ENCODE peak calls at places on chromosomes 16 and 17, in nine cellular contexts. Z, B, T, C, L, V, M, D and X are unnamed samples.

GRCh38 chr17:4807534-4808377 is 804 bp downstream of the PLD2 start:
- DNase-seq in Z (no peak), B (no peak), T (no peak), C (no peak), L (no peak), V (no peak), M (no peak), D (peak; percentile 38), X (no peak)

GRCh38 chr17:36755586-36755985 is 154.2 kb downstream of the MRM1 start:
- DNase-seq in Z (no peak), B (no peak), T (peak; percentile 70), C (no peak), L (no peak), V (no peak), M (no peak), D (peak; percentile 22), X (no peak)

GRCh38 chr17:34306466-34306865 is 12.8 kb upstream of the CCL8 start:
- DNase-seq in Z (peak; percentile 59), B (peak; percentile 48), T (peak; percentile 35), C (peak; percentile 29), L (no peak), V (no peak), M (peak; percentile 75), D (peak; percentile 37), X (peak; percentile 74)

GRCh38 chr17:82239401-82239925 is 10.6 kb downstream of the SLC16A3 start:
- DNase-seq in Z (no peak), B (no peak), T (no peak), C (no peak), L (no peak), V (no peak), M (no peak), D (no peak), X (no peak)

GRCh38 chr16:21656795-21657768 is 4.7 kb upstream of the IGSF6 start:
- DNase-seq in Z (no peak), B (peak; percentile 34), T (peak; percentile 78), C (peak; percentile 69), L (no peak), V (no peak), M (peak; percentile 63), D (peak; percentile 70), X (peak; percentile 45)

GRCh38 chr17:76554131-76554530 is 14.3 kb downstream of the PRCD start:
- DNase-seq in Z (no peak), B (no peak), T (no peak), C (no peak), L (no peak), V (no peak), M (no peak), D (no peak), X (no peak)

GRCh38 chr17:6070895-6071511 is 824 bp downstream of the WSCD1 start:
- DNase-seq in Z (no peak), B (peak; percentile 29), T (peak; percentile 48), C (no peak), L (no peak), V (no peak), M (peak; percentile 4), D (peak; percentile 32), X (no peak)

GRCh38 chr17:43171761-43172487 is 910 bp downstream of the NBR1 start:
- DNase-seq in Z (peak; percentile 87), B (peak; percentile 67), T (peak; percentile 8), C (peak; percentile 84), L (peak; percentile 59), V (peak; percentile 61), M (peak; percentile 98), D (peak; percentile 84), X (peak; percentile 84)

GRCh38 chr16:78140818-78141466 is 41.5 kb downstream of the WWOX start:
- DNase-seq in Z (no peak), B (no peak), T (no peak), C (no peak), L (no peak), V (no peak), M (no peak), D (no peak), X (no peak)

GRCh38 chr16:89890200-89890599 is 16.8 kb downstream of the TCF25 start:
- DNase-seq in Z (no peak), B (no peak), T (no peak), C (no peak), L (no peak), V (no peak), M (no peak), D (no peak), X (no peak)

GRCh38 chr17:36608794-36609497 is 7.6 kb downstream of the MRM1 start:
- DNase-seq in Z (no peak), B (no peak), T (peak; percentile 69), C (peak; percentile 54), L (peak; percentile 20), V (no peak), M (peak; percentile 65), D (peak; percentile 66), X (peak; percentile 41)

GRCh38 chr16:741986-742629 is 1.3 kb upstream of the CIAO3 start:
- DNase-seq in Z (no peak), B (no peak), T (no peak), C (no peak), L (peak; percentile 3), V (no peak), M (no peak), D (no peak), X (no peak)

GRCh38 chr17:4332296-4332970 is 34.0 kb downstream of the UBE2G1 start:
- DNase-seq in Z (no peak), B (no peak), T (peak; percentile 33), C (peak; percentile 55), L (no peak), V (no peak), M (no peak), D (peak; percentile 6), X (no peak)

GRCh38 chr17:80068301-80069160 is 32.1 kb downstream of the CCDC40 start:
- DNase-seq in Z (no peak), B (peak; percentile 32), T (no peak), C (no peak), L (peak; percentile 41), V (peak; percentile 41), M (peak; percentile 8), D (peak; percentile 46), X (no peak)

GRCh38 chr17:72591500-72592241 is 470.9 kb downstream of the SOX9 start:
- DNase-seq in Z (no peak), B (no peak), T (peak; percentile 79), C (no peak), L (no peak), V (no peak), M (no peak), D (peak; percentile 52), X (no peak)

GRCh38 chr16:57462209-57462977 is at the start of gene POLR2C:
- DNase-seq in Z (peak; percentile 31), B (peak; percentile 89), T (peak; percentile 92), C (peak; percentile 81), L (peak; percentile 87), V (peak; percentile 86), M (peak; percentile 86), D (peak; percentile 93), X (peak; percentile 68)

GRCh38 chr17:4307179-4307930 is 43.6 kb upstream of the ANKFY1 start:
- DNase-seq in Z (no peak), B (no peak), T (no peak), C (no peak), L (no peak), V (no peak), M (no peak), D (no peak), X (no peak)

GRCh38 chr17:43169561-43170139 is 1.4 kb upstream of the NBR1 start:
- DNase-seq in Z (no peak), B (peak; percentile 27), T (peak; percentile 56), C (peak; percentile 32), L (peak; percentile 15), V (peak; percentile 29), M (peak; percentile 44), D (peak; percentile 65), X (no peak)

GRCh38 chr16:1125471-1125870 is 27.4 kb upstream of the CACNA1H start:
- DNase-seq in Z (no peak), B (no peak), T (peak; percentile 47), C (peak; percentile 16), L (no peak), V (no peak), M (peak; percentile 6), D (peak; percentile 56), X (no peak)

GRCh38 chr16:82603784-82604411 is 22.9 kb upstream of the CDH13 start:
- DNase-seq in Z (peak; percentile 40), B (peak; percentile 58), T (peak; percentile 72), C (peak; percentile 49), L (peak; percentile 52), V (peak; percentile 39), M (peak; percentile 72), D (peak; percentile 73), X (peak; percentile 45)
- TF ChIP-seq CTCF in Z (peak; percentile 87), B (peak; percentile 83), T (peak; percentile 60), C (peak; percentile 71), L (peak; percentile 62), V (peak; percentile 76), M (peak; percentile 83), D (peak; percentile 72), X (peak; percentile 83)

DNA sequence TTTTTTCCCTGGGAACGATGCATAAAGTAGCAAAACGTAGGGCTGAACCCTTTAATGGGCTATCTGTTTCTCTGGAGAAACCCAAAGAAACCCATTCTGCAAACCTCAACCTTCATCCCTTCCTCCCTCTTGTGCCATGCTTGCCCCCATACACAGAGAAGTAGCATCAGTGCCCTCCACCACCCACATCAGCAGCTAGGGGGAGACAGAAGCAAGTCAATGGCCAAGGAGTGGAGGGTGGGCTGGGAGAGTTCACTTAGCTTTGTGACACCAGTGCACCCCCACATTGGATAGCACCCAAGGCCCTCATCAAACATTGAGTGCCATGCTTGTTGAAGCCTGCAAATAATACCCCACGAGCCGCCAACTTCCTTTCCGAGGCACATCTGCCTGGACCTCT is 282.4 kb downstream of the ABCC12 start:
- DNase-seq in Z (no peak), B (no peak), T (no peak), C (no peak), L (no peak), V (no peak), M (no peak), D (no peak), X (no peak)
- TF ChIP-seq CTCF in Z (peak; percentile 36), B (no peak), T (peak; percentile 47), C (no peak), L (no peak), V (no peak), M (peak; percentile 32), D (no peak), X (no peak)

DNA sequence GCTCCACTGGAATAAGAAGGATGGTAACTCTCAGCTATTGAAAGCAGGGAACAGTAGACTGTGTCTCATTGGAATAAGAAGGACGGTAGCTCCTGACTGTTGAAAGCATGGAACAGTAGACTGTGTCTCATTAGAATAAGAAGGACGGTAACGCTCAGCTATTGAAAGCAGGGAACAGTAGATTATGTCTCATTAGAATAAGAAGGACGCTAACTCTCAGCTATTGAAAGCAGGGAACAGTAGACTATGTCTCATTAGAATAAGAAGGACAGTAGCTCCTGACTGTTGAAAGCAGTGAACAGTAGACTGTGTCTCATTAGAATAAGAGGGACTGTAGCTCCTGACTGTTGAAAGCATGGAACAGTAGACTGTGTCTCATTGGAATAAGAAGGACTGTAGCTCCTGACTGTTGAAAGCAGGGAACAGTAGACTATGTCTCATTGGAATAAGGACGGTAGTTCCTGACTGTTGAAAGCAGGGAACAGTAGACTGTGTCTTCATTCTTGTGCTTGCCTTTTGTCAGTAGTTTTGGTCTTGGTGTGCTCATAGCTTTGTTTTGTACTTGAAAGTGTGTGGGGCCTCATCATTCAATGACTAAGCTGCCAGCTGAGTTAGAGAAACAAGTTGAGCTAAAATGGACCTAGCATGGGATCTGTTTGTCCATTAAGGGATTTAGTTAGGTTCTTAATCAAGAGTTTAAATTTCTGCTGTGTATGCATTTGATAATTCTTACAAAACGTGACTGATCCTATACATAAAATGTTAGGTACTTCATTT is 58.5 kb downstream of the BANP start:
- DNase-seq in Z (no peak), B (no peak), T (peak; percentile 59), C (no peak), L (no peak), V (no peak), M (no peak), D (no peak), X (no peak)
- TF ChIP-seq CTCF in Z (no peak), B (no peak), T (no peak), C (no peak), L (no peak), V (no peak), M (no peak), D (no peak), X (no peak)

GRCh38 chr17:20779521-20779920 is 200.0 kb downstream of the CDRT15L2 start:
- DNase-seq in Z (no peak), B (no peak), T (no peak), C (no peak), L (no peak), V (no peak), M (no peak), D (no peak), X (no peak)
- TF ChIP-seq CTCF in Z (no peak), B (no peak), T (peak; percentile 23), C (no peak), L (no peak), V (no peak), M (no peak), D (no peak), X (no peak)